ENCODE peak calls at places on chromosomes 6 and 20, in six cellular contexts. G is K562, T is colonic mucosa, B is left ventricle myocardium inferior, X is adrenal gland, W is A549. Q is an unnamed sample.

GRCh38 chr6:5034328-5034727 is 30.5 kb upstream of the RPP40 start:
- DNase-seq in B (no peak), X (no peak), W (no peak), G (no peak), T (no peak), Q (no peak)

GRCh38 chr6:44275749-44276648 is 5.7 kb downstream of the TMEM151B start:
- DNase-seq in T (no peak), G (peak; percentile 71), X (no peak), B (no peak), W (no peak), Q (no peak)

GRCh38 chr20:45306431-45306982 is at the start of gene RBPJL:
- DNase-seq in X (no peak), B (no peak), G (peak; percentile 81), T (no peak), W (no peak), Q (no peak)

GRCh38 chr6:155142163-155142901 is 121.5 kb upstream of the CLDN20 start:
- DNase-seq in W (no peak), G (no peak), B (no peak), X (no peak), T (no peak), Q (no peak)

GRCh38 chr6:150992682-150993081 is 127.2 kb downstream of the MTHFD1L start:
- DNase-seq in T (no peak), G (no peak), X (no peak), B (no peak), W (no peak), Q (no peak)

GRCh38 chr20:20513720-20514119 is 145.8 kb downstream of the INSM1 start:
- DNase-seq in G (no peak), W (no peak), X (no peak), T (no peak), B (no peak), Q (no peak)

GRCh38 chr20:63759377-63759901 is 19.9 kb downstream of the SLC2A4RG start:
- DNase-seq in G (peak; percentile 12), T (no peak), X (no peak), W (no peak), B (no peak), Q (no peak)

GRCh38 chr6:68094070-68094469 is 541.0 kb upstream of the ADGRB3 start:
- DNase-seq in B (no peak), T (no peak), W (no peak), X (no peak), G (no peak), Q (no peak)

GRCh38 chr6:53018443-53018842 is 23.4 kb upstream of the GSTA4 start:
- DNase-seq in B (no peak), W (no peak), X (no peak), G (no peak), T (no peak), Q (no peak)

GRCh38 chr6:47358440-47359225 is 48.9 kb upstream of the TNFRSF21 start:
- DNase-seq in T (no peak), G (no peak), B (no peak), X (no peak), W (no peak), Q (no peak)

GRCh38 chr6:18053071-18053475 is 65.6 kb upstream of the KIF13A start:
- DNase-seq in G (no peak), W (no peak), B (no peak), T (no peak), X (no peak), Q (no peak)

GRCh38 chr6:27400877-27401642 is 12.5 kb downstream of the ZNF391 start:
- DNase-seq in T (no peak), W (no peak), B (no peak), X (no peak), G (no peak), Q (no peak)
- H3K9me3 ChIP-seq in T (no peaks in the 10 kb centered on the region), W (peaks cover 36% of the 10 kb centered on the region), B (peaks cover 72% of the 10 kb centered on the region), X (peaks cover 11% of the 10 kb centered on the region), G (peaks cover 15% of the 10 kb centered on the region), Q (peaks cover 49% of the 10 kb centered on the region)

GRCh38 chr6:27650620-27651370 is 177.9 kb upstream of the ZNF184 start:
- DNase-seq in B (no peak), W (no peak), G (peak; percentile 76), X (no peak), T (no peak), Q (peak; percentile 75)

GRCh38 chr6:27651371-27651732 is 178.4 kb upstream of the ZNF184 start:
- DNase-seq in T (no peak), G (peak; percentile 62), W (no peak), B (no peak), X (no peak), Q (peak; percentile 53)
- H3K4me3 ChIP-seq in T (no peak overlapping the region), G (peak overlapping the region; percentile 44), W (peak overlapping the region; percentile 53), B (no peak overlapping the region), X (no peak overlapping the region), Q (peak overlapping the region; percentile 33)

DNA sequence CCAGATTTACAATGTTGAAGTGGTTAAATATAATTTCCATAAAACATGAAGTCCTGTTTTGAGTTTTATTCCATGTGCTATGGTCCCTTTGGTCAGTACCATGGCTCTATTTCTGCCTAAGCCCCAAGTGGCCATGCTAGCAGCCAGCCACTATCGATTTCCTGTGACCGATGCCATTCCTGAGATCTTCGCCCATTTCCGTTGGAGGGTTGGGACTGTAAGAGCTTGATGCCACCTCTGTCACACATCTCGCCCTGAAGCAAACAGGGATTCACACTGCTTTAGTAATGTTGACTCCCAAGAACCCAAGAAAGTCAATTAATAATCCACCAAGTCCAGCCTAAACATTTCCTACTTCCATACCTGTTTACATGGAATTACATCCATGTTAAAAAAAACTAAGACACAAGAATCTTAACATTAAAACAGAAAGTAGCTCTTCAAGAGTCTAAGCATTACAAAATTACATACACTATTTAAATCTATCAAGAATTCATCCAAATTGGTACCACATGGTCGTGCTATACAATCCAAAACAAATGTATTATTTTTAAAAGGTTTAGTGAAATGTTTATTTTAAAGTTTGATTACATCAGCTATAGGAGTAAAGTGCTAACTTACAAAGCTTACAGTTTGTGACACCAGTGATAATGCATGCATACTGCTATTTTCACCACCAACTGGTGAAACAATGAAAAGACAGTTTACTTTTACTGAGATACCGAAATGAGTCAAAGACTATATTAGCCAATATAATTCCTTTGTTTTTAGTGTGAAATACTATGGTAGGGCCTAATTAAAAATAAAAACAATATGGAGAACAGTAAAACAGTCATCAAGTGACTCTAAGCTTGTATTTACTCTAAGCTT is 2.5 kb downstream of the RBM39 start:
- DNase-seq in W (no peak), G (no peak), B (no peak), T (no peak), X (peak; percentile 28), Q (no peak)
- H3K27ac ChIP-seq in W (no peak overlapping the region), G (peak overlapping the region; percentile 20), B (peak overlapping the region; percentile 99), T (no peak overlapping the region), X (peak overlapping the region; percentile 100), Q (no peak overlapping the region)

DNA sequence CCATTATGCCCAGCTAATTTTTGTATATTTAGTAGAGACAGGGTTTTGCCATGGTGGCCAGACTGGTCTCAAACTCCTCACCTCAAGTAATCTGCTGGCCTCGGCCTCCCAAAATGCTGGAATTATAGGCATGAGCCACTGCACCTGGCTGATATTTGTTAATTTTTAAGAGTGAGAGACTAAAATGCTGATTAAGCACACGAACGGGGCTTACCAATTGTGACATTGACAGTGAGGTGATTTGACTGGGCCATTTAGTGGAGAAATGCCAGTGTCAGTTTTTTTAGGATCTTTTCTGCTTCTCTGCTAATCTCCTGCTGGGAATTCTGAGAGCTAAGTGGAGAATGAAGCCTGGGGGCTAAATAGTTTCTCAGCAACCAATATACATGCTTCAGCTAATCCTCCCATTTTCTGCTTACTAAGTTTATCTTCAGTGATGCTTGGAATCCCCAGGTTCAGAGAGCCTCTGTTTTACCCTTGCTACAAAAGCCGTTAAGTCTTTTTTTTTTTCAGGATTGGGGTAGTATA is 9.8 kb upstream of the DEFB123 start:
- DNase-seq in W (no peak), G (no peak), X (no peak), B (no peak), T (no peak), Q (no peak)
- H3K9me3 ChIP-seq in W (no peaks in the 10 kb centered on the region), G (no peaks in the 10 kb centered on the region), X (no peaks in the 10 kb centered on the region), B (peaks cover 15% of the 10 kb centered on the region), T (no peaks in the 10 kb centered on the region), Q (no peaks in the 10 kb centered on the region)

DNA sequence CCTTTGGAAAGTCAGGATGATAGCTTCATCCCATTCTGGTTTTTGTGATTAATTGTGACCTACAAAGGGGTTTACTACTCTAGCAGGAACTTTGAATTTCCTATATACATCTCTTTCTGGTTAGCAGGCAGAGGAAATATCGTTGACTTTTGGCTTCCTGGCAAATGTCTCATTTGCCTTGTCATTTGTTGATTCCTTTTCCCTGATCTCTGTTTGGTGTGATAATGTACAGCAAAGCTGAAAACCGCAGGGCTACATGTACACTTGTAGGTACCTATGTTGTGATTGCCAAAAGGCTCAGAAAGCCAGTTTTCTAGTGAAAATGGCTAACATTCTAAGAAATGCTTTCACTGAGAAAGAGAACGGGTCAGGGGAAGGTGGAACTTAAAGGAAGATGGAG is 44.3 kb downstream of the TOP1 start:
- DNase-seq in X (no peak), B (no peak), T (no peak), W (no peak), G (no peak), Q (no peak)
- H3K4me3 ChIP-seq in X (no peak overlapping the region), B (no peak overlapping the region), T (no peak overlapping the region), W (no peak overlapping the region), G (no peak overlapping the region), Q (no peak overlapping the region)

DNA sequence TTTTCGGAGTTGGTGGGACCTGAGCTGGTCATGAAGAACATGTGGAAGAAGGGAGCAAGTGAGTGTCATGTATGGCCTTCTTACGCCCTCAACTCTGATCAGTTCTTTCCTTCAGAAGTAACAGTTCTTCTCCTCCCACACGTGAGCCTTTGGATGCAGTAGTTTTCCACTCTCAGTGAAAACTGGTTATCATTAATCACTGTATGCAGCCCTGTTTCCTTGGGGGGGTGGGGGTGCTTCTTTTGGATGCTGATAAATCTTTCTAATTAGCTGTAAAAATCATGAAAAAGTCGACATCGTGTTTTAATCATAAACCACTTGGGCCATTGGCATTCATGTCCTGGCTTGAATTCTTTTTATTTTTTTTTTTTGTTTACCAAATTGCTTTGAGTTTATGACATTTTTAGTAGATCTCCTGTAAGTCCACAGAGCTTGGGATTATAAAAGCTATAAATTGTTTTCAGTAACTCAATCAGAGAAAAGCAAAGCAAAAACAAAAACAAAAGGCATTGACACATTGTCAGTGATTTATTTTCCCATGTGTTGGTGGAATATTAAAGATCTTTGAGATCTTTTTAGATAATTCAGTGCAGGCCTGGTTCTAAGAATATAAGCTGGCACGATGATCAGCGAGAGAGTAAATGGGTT is 84.8 kb downstream of the TRMT11 start:
- DNase-seq in G (no peak), B (no peak), X (no peak), W (no peak), T (no peak), Q (no peak)
- H3K27ac ChIP-seq in G (no peak overlapping the region), B (no peak overlapping the region), X (no peak overlapping the region), W (no peak overlapping the region), T (no peak overlapping the region), Q (no peak overlapping the region)

DNA sequence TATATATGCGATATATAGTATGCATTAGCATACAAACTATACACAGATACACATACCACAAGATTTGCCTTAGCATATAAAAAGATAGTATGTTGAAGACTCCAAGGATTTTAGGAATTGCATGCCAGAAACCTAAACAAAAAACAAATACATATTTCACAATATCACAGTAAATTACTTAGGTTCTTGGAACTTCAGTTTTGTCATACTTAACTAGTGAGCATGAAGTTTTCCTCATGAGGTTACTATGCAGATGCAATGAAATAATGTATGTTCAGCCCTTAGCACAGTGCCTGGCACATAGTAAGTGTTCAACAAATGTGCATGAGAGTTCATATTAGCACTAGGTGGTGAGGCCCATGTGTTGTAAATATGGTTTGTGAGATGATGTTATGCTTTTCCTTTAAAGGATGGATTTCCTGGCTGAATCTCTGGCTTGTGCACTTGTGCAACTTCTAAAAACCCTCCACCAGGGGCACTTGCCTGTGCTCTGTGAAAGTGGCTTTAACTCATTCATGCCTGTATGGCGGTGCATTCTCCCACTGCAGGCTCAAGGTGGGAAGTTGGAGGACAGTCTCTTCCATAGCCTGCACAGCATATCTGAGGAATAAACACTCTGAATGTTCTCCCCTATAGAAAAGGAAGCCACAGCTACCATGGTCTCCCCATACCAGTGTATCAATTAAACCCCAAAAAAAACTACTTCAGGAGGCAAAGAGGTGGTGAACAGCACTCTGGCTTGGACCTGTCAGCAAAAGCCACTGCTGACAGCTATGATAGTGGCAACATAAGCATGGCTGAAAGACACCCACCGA is 624.1 kb upstream of the CDH4 start:
- DNase-seq in W (no peak), T (no peak), X (no peak), G (no peak), B (no peak), Q (no peak)
- H3K9me3 ChIP-seq in W (no peaks in the 10 kb centered on the region), T (no peaks in the 10 kb centered on the region), X (no peaks in the 10 kb centered on the region), G (no peaks in the 10 kb centered on the region), B (no peaks in the 10 kb centered on the region), Q (no peaks in the 10 kb centered on the region)